ENCODE peak calls at places on chromosome 16, in seven cellular contexts. One of them, this sample, is unnamed.

GRCh38 chr16:25434061-25434460 is 176.4 kb upstream of the ZKSCAN2 start:
- DNase-seq in GM06990: no peak
- DNase-seq in AG04450: no peak
- DNase-seq in pancreas: no peak
- DNase-seq in osteocyte: no peak
- DNase-seq in AG10803: no peak
- DNase-seq in fibroblast of lung: no peak
- DNase-seq in this sample: no peak

GRCh38 chr16:89909777-89910716 is 8.6 kb upstream of the MC1R start:
- DNase-seq in AG04450: no peak
- DNase-seq in AG10803: peak; percentile 77
- DNase-seq in pancreas: no peak
- DNase-seq in fibroblast of lung: peak; percentile 73
- DNase-seq in GM06990: peak; percentile 59
- DNase-seq in osteocyte: peak; percentile 92
- DNase-seq in this sample: peak; percentile 78

GRCh38 chr16:87305505-87306391 is 11.4 kb downstream of the C16orf95 start:
- DNase-seq in AG10803: peak; percentile 82
- DNase-seq in AG04450: peak; percentile 23
- DNase-seq in osteocyte: no peak
- DNase-seq in fibroblast of lung: no peak
- DNase-seq in pancreas: no peak
- DNase-seq in GM06990: no peak
- DNase-seq in this sample: peak; percentile 47

GRCh38 chr16:88703486-88704309 is 2.5 kb downstream of the RNF166 start:
- DNase-seq in osteocyte: no peak
- DNase-seq in GM06990: peak; percentile 61
- DNase-seq in AG04450: no peak
- DNase-seq in AG10803: no peak
- DNase-seq in pancreas: peak; percentile 48
- DNase-seq in fibroblast of lung: peak; percentile 22
- DNase-seq in this sample: no peak

GRCh38 chr16:23131841-23132576 is 17.2 kb downstream of the USP31 start:
- DNase-seq in fibroblast of lung: no peak
- DNase-seq in osteocyte: no peak
- DNase-seq in GM06990: no peak
- DNase-seq in AG04450: no peak
- DNase-seq in pancreas: no peak
- DNase-seq in AG10803: no peak
- DNase-seq in this sample: no peak

GRCh38 chr16:10314811-10315210 is 71.0 kb upstream of the ATF7IP2 start:
- DNase-seq in fibroblast of lung: peak; percentile 54
- DNase-seq in AG10803: peak; percentile 5
- DNase-seq in GM06990: no peak
- DNase-seq in pancreas: no peak
- DNase-seq in AG04450: no peak
- DNase-seq in osteocyte: no peak
- DNase-seq in this sample: no peak

GRCh38 chr16:87608400-87608985 is 6.2 kb downstream of the JPH3 start:
- DNase-seq in AG04450: peak; percentile 13
- DNase-seq in GM06990: no peak
- DNase-seq in osteocyte: peak; percentile 93
- DNase-seq in AG10803: peak; percentile 45
- DNase-seq in fibroblast of lung: peak; percentile 40
- DNase-seq in pancreas: peak; percentile 40
- DNase-seq in this sample: peak; percentile 84

GRCh38 chr16:49967012-49967559 is 57.9 kb upstream of the CNEP1R1 start:
- DNase-seq in AG10803: no peak
- DNase-seq in osteocyte: no peak
- DNase-seq in fibroblast of lung: no peak
- DNase-seq in pancreas: no peak
- DNase-seq in GM06990: no peak
- DNase-seq in AG04450: no peak
- DNase-seq in this sample: no peak

GRCh38 chr16:88469615-88470395 is 16.7 kb downstream of the ZFPM1 start:
- DNase-seq in AG04450: no peak
- DNase-seq in pancreas: no peak
- DNase-seq in GM06990: no peak
- DNase-seq in osteocyte: no peak
- DNase-seq in fibroblast of lung: no peak
- DNase-seq in AG10803: no peak
- DNase-seq in this sample: no peak

GRCh38 chr16:79369796-79370195 is 230.7 kb downstream of the MAF start:
- DNase-seq in osteocyte: no peak
- DNase-seq in AG10803: peak; percentile 3
- DNase-seq in GM06990: no peak
- DNase-seq in fibroblast of lung: no peak
- DNase-seq in pancreas: no peak
- DNase-seq in AG04450: no peak
- DNase-seq in this sample: no peak

GRCh38 chr16:10465821-10466220 is 80.0 kb downstream of the ATF7IP2 start:
- DNase-seq in pancreas: no peak
- DNase-seq in fibroblast of lung: peak; percentile 12
- DNase-seq in AG04450: no peak
- DNase-seq in AG10803: peak; percentile 22
- DNase-seq in osteocyte: no peak
- DNase-seq in GM06990: no peak
- DNase-seq in this sample: no peak

GRCh38 chr16:10923650-10924214 is 18.5 kb downstream of the DEXI start:
- DNase-seq in AG04450: no peak
- DNase-seq in GM06990: no peak
- DNase-seq in osteocyte: no peak
- DNase-seq in AG10803: peak; percentile 47
- DNase-seq in pancreas: no peak
- DNase-seq in fibroblast of lung: no peak
- DNase-seq in this sample: no peak

GRCh38 chr16:66289051-66289680 is 77.3 kb upstream of the CDH5 start:
- DNase-seq in GM06990: no peak
- DNase-seq in AG04450: no peak
- DNase-seq in pancreas: no peak
- DNase-seq in AG10803: no peak
- DNase-seq in osteocyte: peak; percentile 76
- DNase-seq in fibroblast of lung: no peak
- DNase-seq in this sample: no peak

GRCh38 chr16:3363793-3364192 is 8.1 kb downstream of the OR2C1 start:
- DNase-seq in pancreas: no peak
- DNase-seq in AG10803: no peak
- DNase-seq in AG04450: no peak
- DNase-seq in fibroblast of lung: no peak
- DNase-seq in osteocyte: no peak
- DNase-seq in GM06990: no peak
- DNase-seq in this sample: no peak

GRCh38 chr16:51982715-51983680 is 563.9 kb downstream of the TOX3 start:
- DNase-seq in AG04450: peak; percentile 47
- DNase-seq in osteocyte: no peak
- DNase-seq in fibroblast of lung: peak; percentile 56
- DNase-seq in AG10803: peak; percentile 71
- DNase-seq in GM06990: peak; percentile 3
- DNase-seq in pancreas: peak; percentile 55
- DNase-seq in this sample: peak; percentile 72

GRCh38 chr16:87834015-87834667 is 35.2 kb downstream of the SLC7A5 start:
- DNase-seq in GM06990: no peak
- DNase-seq in fibroblast of lung: no peak
- DNase-seq in AG10803: no peak
- DNase-seq in pancreas: no peak
- DNase-seq in AG04450: no peak
- DNase-seq in osteocyte: no peak
- DNase-seq in this sample: no peak

GRCh38 chr16:80948886-80949502 is 57.7 kb downstream of the CMC2 start:
- DNase-seq in GM06990: peak; percentile 15
- DNase-seq in AG04450: no peak
- DNase-seq in AG10803: peak; percentile 47
- DNase-seq in osteocyte: no peak
- DNase-seq in fibroblast of lung: no peak
- DNase-seq in pancreas: no peak
- DNase-seq in this sample: peak; percentile 43
- TF ChIP-seq CTCF in GM06990: peak; percentile 81
- TF ChIP-seq CTCF in AG04450: peak; percentile 58
- TF ChIP-seq CTCF in AG10803: peak; percentile 61
- TF ChIP-seq CTCF in osteocyte: peak; percentile 49
- TF ChIP-seq CTCF in fibroblast of lung: peak; percentile 49
- TF ChIP-seq CTCF in pancreas: no peak
- TF ChIP-seq CTCF in this sample: peak; percentile 50

GRCh38 chr16:67445441-67445912 is 14.6 kb downstream of the HSD11B2 start:
- DNase-seq in AG10803: no peak
- DNase-seq in fibroblast of lung: no peak
- DNase-seq in osteocyte: no peak
- DNase-seq in pancreas: no peak
- DNase-seq in AG04450: no peak
- DNase-seq in GM06990: no peak
- DNase-seq in this sample: no peak
- TF ChIP-seq CTCF in AG10803: no peak
- TF ChIP-seq CTCF in fibroblast of lung: no peak
- TF ChIP-seq CTCF in osteocyte: no peak
- TF ChIP-seq CTCF in pancreas: no peak
- TF ChIP-seq CTCF in AG04450: peak; percentile 1
- TF ChIP-seq CTCF in GM06990: no peak
- TF ChIP-seq CTCF in this sample: no peak

GRCh38 chr16:28090646-28091377 is 27.3 kb upstream of the GSG1L start:
- DNase-seq in pancreas: no peak
- DNase-seq in GM06990: no peak
- DNase-seq in AG10803: peak; percentile 38
- DNase-seq in AG04450: no peak
- DNase-seq in fibroblast of lung: peak; percentile 70
- DNase-seq in osteocyte: no peak
- DNase-seq in this sample: no peak
- TF ChIP-seq CTCF in pancreas: no peak
- TF ChIP-seq CTCF in GM06990: peak; percentile 32
- TF ChIP-seq CTCF in AG10803: peak; percentile 1
- TF ChIP-seq CTCF in AG04450: peak; percentile 21
- TF ChIP-seq CTCF in fibroblast of lung: no peak
- TF ChIP-seq CTCF in osteocyte: peak; percentile 23
- TF ChIP-seq CTCF in this sample: peak; percentile 10

GRCh38 chr16:30005341-30006094 is 5.3 kb downstream of the DOC2A start:
- DNase-seq in GM06990: no peak
- DNase-seq in AG04450: no peak
- DNase-seq in pancreas: no peak
- DNase-seq in AG10803: peak; percentile 51
- DNase-seq in fibroblast of lung: no peak
- DNase-seq in osteocyte: peak; percentile 84
- DNase-seq in this sample: peak; percentile 69
- TF ChIP-seq CTCF in GM06990: peak; percentile 87
- TF ChIP-seq CTCF in AG04450: peak; percentile 91
- TF ChIP-seq CTCF in pancreas: peak; percentile 86
- TF ChIP-seq CTCF in AG10803: peak; percentile 85
- TF ChIP-seq CTCF in fibroblast of lung: peak; percentile 77
- TF ChIP-seq CTCF in osteocyte: peak; percentile 76
- TF ChIP-seq CTCF in this sample: peak; percentile 87

GRCh38 chr16:1539720-1540555 is 6.5 kb downstream of the TMEM204 start:
- DNase-seq in AG10803: no peak
- DNase-seq in AG04450: no peak
- DNase-seq in osteocyte: no peak
- DNase-seq in GM06990: no peak
- DNase-seq in pancreas: no peak
- DNase-seq in fibroblast of lung: no peak
- DNase-seq in this sample: no peak

GRCh38 chr16:1537763-1538289 is 4.4 kb downstream of the TMEM204 start:
- DNase-seq in AG04450: no peak
- DNase-seq in fibroblast of lung: no peak
- DNase-seq in osteocyte: no peak
- DNase-seq in GM06990: no peak
- DNase-seq in pancreas: no peak
- DNase-seq in AG10803: no peak
- DNase-seq in this sample: no peak

GRCh38 chr16:1540556-1540855 is 7.0 kb downstream of the TMEM204 start:
- DNase-seq in osteocyte: no peak
- DNase-seq in AG04450: no peak
- DNase-seq in GM06990: no peak
- DNase-seq in pancreas: no peak
- DNase-seq in fibroblast of lung: no peak
- DNase-seq in AG10803: no peak
- DNase-seq in this sample: no peak

GRCh38 chr16:1537138-1537577 is 3.7 kb downstream of the TMEM204 start:
- DNase-seq in fibroblast of lung: no peak
- DNase-seq in GM06990: no peak
- DNase-seq in osteocyte: no peak
- DNase-seq in AG04450: no peak
- DNase-seq in AG10803: no peak
- DNase-seq in pancreas: no peak
- DNase-seq in this sample: no peak

GRCh38 chr16:1538804-1539520 is 5.5 kb downstream of the TMEM204 start:
- DNase-seq in fibroblast of lung: no peak
- DNase-seq in AG10803: no peak
- DNase-seq in osteocyte: no peak
- DNase-seq in pancreas: no peak
- DNase-seq in AG04450: no peak
- DNase-seq in GM06990: no peak
- DNase-seq in this sample: no peak
- TF ChIP-seq CTCF in fibroblast of lung: no peak
- TF ChIP-seq CTCF in AG10803: no peak
- TF ChIP-seq CTCF in osteocyte: no peak
- TF ChIP-seq CTCF in pancreas: no peak
- TF ChIP-seq CTCF in AG04450: no peak
- TF ChIP-seq CTCF in GM06990: peak; percentile 33
- TF ChIP-seq CTCF in this sample: no peak

GRCh38 chr16:24359490-24359889 is 103.4 kb downstream of the CACNG3 start:
- DNase-seq in pancreas: no peak
- DNase-seq in AG10803: no peak
- DNase-seq in fibroblast of lung: no peak
- DNase-seq in GM06990: no peak
- DNase-seq in AG04450: no peak
- DNase-seq in osteocyte: no peak
- DNase-seq in this sample: no peak
- TF ChIP-seq CTCF in pancreas: no peak
- TF ChIP-seq CTCF in AG10803: no peak
- TF ChIP-seq CTCF in fibroblast of lung: no peak
- TF ChIP-seq CTCF in GM06990: no peak
- TF ChIP-seq CTCF in AG04450: no peak
- TF ChIP-seq CTCF in osteocyte: no peak
- TF ChIP-seq CTCF in this sample: no peak